ENCODE peak calls at places on chromosome 7, in seven cellular contexts. M is testis, S is stomach, O is breast epithelium, L is HepG2, J is A549, P is K562. X is an unnamed sample.

GRCh38 chr7:48904975-48905374 is 19.4 kb upstream of the CDC14C start:
- DNase-seq in M (no peak), S (no peak), O (no peak), L (peak), J (peak), P (no peak), X (no peak)

GRCh38 chr7:44283381-44284211 is 41.8 kb downstream of the CAMK2B start:
- DNase-seq in M (no peak), S (no peak), O (no peak), L (no peak), J (no peak), P (no peak), X (no peak)

GRCh38 chr7:158044156-158044823 is 543.3 kb downstream of the PTPRN2 start:
- DNase-seq in M (no peak), S (no peak), O (no peak), L (no peak), J (no peak), P (no peak), X (no peak)

GRCh38 chr7:69929622-69930021 is 331.3 kb downstream of the AUTS2 start:
- DNase-seq in M (no peak), S (no peak), O (no peak), L (no peak), J (no peak), P (no peak), X (no peak)

GRCh38 chr7:45402480-45403218 is 171.5 kb upstream of the ADCY1 start:
- DNase-seq in M (no peak), S (no peak), O (no peak), L (no peak), J (no peak), P (no peak), X (no peak)

GRCh38 chr7:64628721-64629120 is 37.2 kb upstream of the ZNF107 start:
- DNase-seq in M (no peak), S (no peak), O (peak), L (no peak), J (no peak), P (no peak), X (no peak)

GRCh38 chr7:124033093-124033806 is 383 bp upstream of the TMEM229A start:
- DNase-seq in M (peak), S (peak), O (no peak), L (no peak), J (no peak), P (no peak), X (no peak)

GRCh38 chr7:103989785-103990775 is 622 bp upstream of the RELN start:
- DNase-seq in M (peak), S (no peak), O (no peak), L (peak), J (no peak), P (peak), X (peak)

GRCh38 chr7:494261-494687 is 25.4 kb downstream of the PDGFA start:
- DNase-seq in M (no peak), S (no peak), O (no peak), L (no peak), J (no peak), P (peak), X (peak)

GRCh38 chr7:131272086-131272485 is 55.6 kb upstream of the MKLN1 start:
- DNase-seq in M (peak), S (no peak), O (no peak), L (no peak), J (no peak), P (no peak), X (no peak)

GRCh38 chr7:64037095-64037494 is 8.1 kb upstream of the ZNF727 start:
- DNase-seq in M (peak), S (no peak), O (no peak), L (no peak), J (no peak), P (no peak), X (no peak)

GRCh38 chr7:17516768-17517167 is 218.3 kb downstream of the AHR start:
- DNase-seq in M (no peak), S (no peak), O (no peak), L (no peak), J (no peak), P (no peak), X (no peak)

GRCh38 chr7:112204776-112205347 is 1.3 kb downstream of the DOCK4 start:
- DNase-seq in M (no peak), S (no peak), O (no peak), L (no peak), J (no peak), P (no peak), X (no peak)

GRCh38 chr7:117090820-117091219 is 137.5 kb downstream of the ST7 start:
- DNase-seq in M (no peak), S (no peak), O (no peak), L (no peak), J (no peak), P (no peak), X (no peak)

GRCh38 chr7:22943997-22944396 is 69.9 kb downstream of the HYCC1 start:
- DNase-seq in M (no peak), S (no peak), O (no peak), L (no peak), J (no peak), P (no peak), X (no peak)

GRCh38 chr7:34622771-34623250 is 35.2 kb upstream of the NPSR1 start:
- DNase-seq in M (no peak), S (no peak), O (no peak), L (no peak), J (no peak), P (no peak), X (no peak)

GRCh38 chr7:16431646-16432424 is 10.5 kb upstream of the CRPPA start:
- DNase-seq in M (peak), S (peak), O (no peak), L (peak), J (peak), P (peak), X (no peak)

GRCh38 chr7:27165089-27165654 is at the start of gene HOXA9:
- DNase-seq in M (peak), S (no peak), O (peak), L (no peak), J (no peak), P (no peak), X (no peak)
- TF ChIP-seq POLR2A in M (no peak), S (no peak), O (no peak), L (no peak), J (no peak), P (no peak), X (no peak)

GRCh38 chr7:5494320-5494682 is 70.7 kb upstream of the TNRC18 start:
- DNase-seq in M (no peak), S (no peak), O (no peak), L (no peak), J (no peak), P (no peak), X (no peak)

GRCh38 chr7:5492249-5493020 is 68.8 kb upstream of the TNRC18 start:
- DNase-seq in M (peak), S (no peak), O (no peak), L (no peak), J (no peak), P (peak), X (no peak)

GRCh38 chr7:5495581-5496375 is 72.1 kb upstream of the TNRC18 start:
- DNase-seq in M (peak), S (peak), O (peak), L (no peak), J (no peak), P (no peak), X (no peak)

GRCh38 chr7:5497158-5498103 is 73.8 kb upstream of the TNRC18 start:
- DNase-seq in M (no peak), S (no peak), O (no peak), L (no peak), J (no peak), P (peak), X (no peak)

GRCh38 chr7:5494683-5495561 is 71.3 kb upstream of the TNRC18 start:
- DNase-seq in M (peak), S (peak), O (peak), L (peak), J (peak), P (peak), X (peak)
- TF ChIP-seq POLR2A in M (no peak), S (no peak), O (no peak), L (no peak), J (no peak), P (no peak), X (no peak)

GRCh38 chr7:101900103-101900502 is 82.7 kb downstream of the CUX1 start:
- DNase-seq in M (no peak), S (no peak), O (no peak), L (no peak), J (no peak), P (no peak), X (no peak)
- TF ChIP-seq POLR2A in M (no peak), S (no peak), O (no peak), L (no peak), J (no peak), P (no peak), X (no peak)

GRCh38 chr7:6475433-6476186 is 27.9 kb upstream of the DAGLB start:
- DNase-seq in M (no peak), S (no peak), O (no peak), L (no peak), J (no peak), P (no peak), X (no peak)

GRCh38 chr7:6476596-6477374 is 29.0 kb upstream of the DAGLB start:
- DNase-seq in M (no peak), S (no peak), O (no peak), L (no peak), J (no peak), P (no peak), X (no peak)

GRCh38 chr7:6479067-6479466 is 31.3 kb upstream of the DAGLB start:
- DNase-seq in M (no peak), S (no peak), O (no peak), L (no peak), J (no peak), P (no peak), X (no peak)

GRCh38 chr7:6480323-6480660 is 32.5 kb upstream of the DAGLB start:
- DNase-seq in M (no peak), S (no peak), O (no peak), L (no peak), J (no peak), P (no peak), X (no peak)

DNA sequence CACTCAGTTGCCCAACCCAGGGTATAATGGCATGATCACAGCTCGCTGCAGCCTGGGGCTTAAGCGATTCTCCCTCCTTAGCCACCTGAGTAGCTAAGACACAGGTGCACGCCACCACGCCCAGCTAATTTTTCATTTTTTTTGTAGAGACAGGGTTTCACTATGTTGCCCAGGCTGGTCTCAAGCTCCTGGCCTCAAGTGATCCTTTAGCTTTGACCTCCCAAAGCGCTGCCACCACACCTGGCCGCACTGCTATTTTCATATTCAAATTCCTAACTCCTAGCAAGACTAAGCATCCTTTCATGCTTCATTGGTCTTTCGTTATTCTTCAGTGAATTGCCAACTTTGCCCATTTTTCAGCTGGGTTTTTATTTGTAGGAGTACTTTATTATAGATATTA is 30.4 kb upstream of the DAGLB start:
- DNase-seq in M (no peak), S (no peak), O (no peak), L (no peak), J (no peak), P (no peak), X (no peak)
- TF ChIP-seq POLR2A in M (no peak), S (no peak), O (no peak), L (no peak), J (no peak), P (no peak), X (no peak)

GRCh38 chr7:2314209-2314955 is at the start of gene SNX8:
- DNase-seq in M (peak), S (peak), O (peak), L (peak), J (peak), P (peak), X (peak)
- TF ChIP-seq POLR2A in M (no peak), S (no peak), O (no peak), L (peak), J (peak), P (peak), X (no peak)

GRCh38 chr7:142808802-142809583 is 38.2 kb downstream of the PRSS2 start:
- DNase-seq in M (no peak), S (peak), O (peak), L (no peak), J (no peak), P (peak), X (no peak)
- TF ChIP-seq POLR2A in M (no peak), S (no peak), O (no peak), L (no peak), J (no peak), P (no peak), X (peak)

DNA sequence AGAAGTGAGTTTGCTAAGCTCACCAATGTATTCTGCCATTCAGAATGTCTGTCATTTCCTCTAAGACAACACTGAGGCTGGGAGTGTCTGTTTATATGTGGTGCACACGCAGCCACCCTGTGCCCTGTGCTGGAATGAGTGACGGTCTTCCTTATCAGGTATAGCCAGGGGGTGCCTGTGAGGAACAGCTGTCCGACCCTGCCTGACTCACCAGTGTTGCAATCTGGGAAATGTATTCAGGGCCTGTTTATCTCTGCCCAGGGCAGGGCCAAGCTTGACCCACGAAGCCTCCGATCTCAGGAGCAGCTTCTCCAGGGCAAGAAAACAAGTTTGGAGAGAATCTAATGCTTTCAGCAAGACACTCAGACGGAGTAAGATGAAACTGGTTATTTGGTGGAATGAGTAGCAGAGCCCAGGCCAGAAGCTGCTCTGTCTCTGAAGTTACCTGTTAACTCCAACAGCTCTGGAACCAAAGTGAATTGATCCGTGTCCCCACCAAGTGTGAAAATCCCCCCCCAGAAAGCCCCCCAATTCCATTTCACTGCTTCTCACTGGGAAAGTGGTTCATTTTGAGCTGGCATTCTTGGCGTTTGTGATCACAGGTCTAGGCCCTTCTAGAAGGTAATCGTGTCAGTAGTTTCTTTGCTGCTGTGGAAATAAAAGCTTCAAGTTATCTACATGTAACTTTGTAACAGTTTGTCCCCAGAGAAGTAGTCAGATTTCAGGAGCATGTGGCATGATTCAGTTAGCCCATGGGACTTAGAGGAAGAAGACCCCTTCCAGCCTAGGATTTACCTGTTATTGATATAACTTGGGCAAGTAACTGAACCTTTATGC is 6.1 kb upstream of the UBE2H start:
- DNase-seq in M (peak), S (peak), O (no peak), L (peak), J (peak), P (peak), X (no peak)
- TF ChIP-seq POLR2A in M (no peak), S (no peak), O (no peak), L (peak), J (no peak), P (no peak), X (no peak)

DNA sequence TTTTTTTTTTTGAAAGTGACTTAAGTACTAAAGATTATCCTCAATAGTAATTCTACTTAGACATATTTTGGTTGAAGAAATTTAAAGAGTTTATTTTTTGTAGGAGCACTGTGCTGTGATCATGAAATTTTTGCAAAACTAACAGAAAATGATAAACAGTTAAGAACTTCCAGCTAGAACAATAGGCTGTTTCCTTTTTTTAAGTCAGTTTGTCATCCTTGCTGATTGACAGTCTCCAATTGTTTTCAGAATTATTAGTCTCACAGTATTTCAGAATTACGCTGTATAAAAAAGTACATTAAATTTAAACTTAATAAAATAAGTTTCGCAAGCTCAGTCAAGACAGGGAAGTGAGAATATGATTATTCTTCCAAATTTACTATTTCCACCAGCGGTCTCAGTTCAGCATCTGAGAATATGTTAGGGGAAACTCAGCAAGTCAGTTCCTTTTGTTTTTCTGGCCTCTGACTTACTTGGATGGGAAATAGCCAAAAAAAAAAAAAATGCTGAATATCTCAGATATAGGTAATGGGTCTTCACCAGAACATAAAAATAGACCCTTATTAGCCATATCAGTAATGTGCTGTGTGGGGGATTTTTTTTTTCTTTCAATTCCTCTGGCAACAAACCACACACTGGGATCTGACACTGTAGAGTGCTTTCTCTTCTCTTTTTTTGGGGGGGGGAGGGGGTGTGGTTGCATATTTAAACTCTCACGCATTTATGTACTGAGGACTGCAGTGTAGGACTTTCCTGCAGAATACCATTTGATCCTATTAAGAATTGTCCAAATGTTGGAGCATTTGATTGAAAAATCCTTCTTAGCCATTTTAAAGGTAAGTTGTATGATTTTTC is at the start of gene CD36:
- DNase-seq in M (no peak), S (no peak), O (no peak), L (no peak), J (no peak), P (no peak), X (no peak)
- TF ChIP-seq POLR2A in M (no peak), S (no peak), O (no peak), L (no peak), J (no peak), P (no peak), X (no peak)

GRCh38 chr7:81510122-81510521 is 259.7 kb downstream of the HGF start:
- DNase-seq in M (no peak), S (no peak), O (no peak), L (no peak), J (no peak), P (no peak), X (no peak)
- TF ChIP-seq POLR2A in M (no peak), S (no peak), O (no peak), L (no peak), J (no peak), P (no peak), X (no peak)

GRCh38 chr7:138004046-138004445 is 2.2 kb upstream of the CREB3L2 start:
- DNase-seq in M (no peak), S (no peak), O (no peak), L (no peak), J (no peak), P (no peak), X (no peak)
- TF ChIP-seq POLR2A in M (no peak), S (no peak), O (no peak), L (no peak), J (no peak), P (no peak), X (no peak)

X was measured in GM12891.